ENCODE peak calls at places on chromosomes 12 and 14, in five cellular contexts. O is AG04450, C is tibial artery, Q is glutamatergic neuron, T is heart left ventricle. U is an unnamed sample.

GRCh38 chr12:115451785-115452736 is 768.1 kb upstream of the TBX3 start:
- DNase-seq in O (no peak), C (no peak), Q (peak), T (peak), U (peak)

GRCh38 chr14:96096639-96097610 is 57.8 kb downstream of the C14orf132 start:
- DNase-seq in O (no peak), C (peak), Q (no peak), T (no peak), U (no peak)

GRCh38 chr12:22306311-22306710 is 28.2 kb downstream of the ST8SIA1 start:
- DNase-seq in O (no peak), C (no peak), Q (no peak), T (no peak), U (no peak)

GRCh38 chr14:71289536-71289935 is 382.3 kb downstream of the PCNX1 start:
- DNase-seq in O (no peak), C (no peak), Q (no peak), T (no peak), U (no peak)

GRCh38 chr14:87286191-87286590 is 706.8 kb downstream of the GALC start:
- DNase-seq in O (no peak), C (no peak), Q (no peak), T (no peak), U (no peak)

GRCh38 chr12:82648510-82648909 is 38.2 kb upstream of the TMTC2 start:
- DNase-seq in O (no peak), C (no peak), Q (no peak), T (no peak), U (no peak)

GRCh38 chr12:51675062-51675803 is 84.2 kb downstream of the SCN8A start:
- DNase-seq in O (no peak), C (no peak), Q (no peak), T (no peak), U (no peak)

GRCh38 chr12:105880824-105881388 is 257.8 kb downstream of the NUAK1 start:
- DNase-seq in O (no peak), C (no peak), Q (no peak), T (no peak), U (no peak)

GRCh38 chr14:52791204-52792096 is at the start of gene GNPNAT1:
- DNase-seq in O (peak), C (peak), Q (peak), T (peak), U (peak)

GRCh38 chr12:14577344-14577743 is 9.7 kb upstream of the PLBD1 start:
- DNase-seq in O (no peak), C (no peak), Q (no peak), T (no peak), U (no peak)

GRCh38 chr14:54665938-54666337 is 99.0 kb downstream of the SAMD4A start:
- DNase-seq in O (no peak), C (no peak), Q (no peak), T (no peak), U (no peak)

GRCh38 chr12:103632554-103633216 is 45.6 kb downstream of the STAB2 start:
- DNase-seq in O (no peak), C (no peak), Q (peak), T (peak), U (peak)

GRCh38 chr12:66692170-66692569 is 13.3 kb upstream of the GRIP1 start:
- DNase-seq in O (no peak), C (no peak), Q (no peak), T (no peak), U (no peak)

GRCh38 chr14:72752034-72752412 is 141.9 kb downstream of the DPF3 start:
- DNase-seq in O (no peak), C (no peak), Q (no peak), T (no peak), U (no peak)

GRCh38 chr14:51365241-51365940 is 125.3 kb downstream of the TMX1 start:
- DNase-seq in O (no peak), C (no peak), Q (no peak), T (no peak), U (no peak)

GRCh38 chr14:52043690-52044089 is 25.2 kb downstream of the NID2 start:
- DNase-seq in O (no peak), C (no peak), Q (peak), T (no peak), U (peak)

GRCh38 chr12:110073049-110073831 is 24.9 kb upstream of the C12orf76 start:
- DNase-seq in O (no peak), C (peak), Q (no peak), T (no peak), U (no peak)

GRCh38 chr14:99757331-99758070 is 35.7 kb upstream of the EML1 start:
- DNase-seq in O (peak), C (peak), Q (no peak), T (no peak), U (no peak)

GRCh38 chr12:19220861-19221466 is 91.4 kb downstream of the PLEKHA5 start:
- DNase-seq in O (no peak), C (no peak), Q (no peak), T (no peak), U (no peak)

GRCh38 chr14:102231476-102232347 is 73.3 kb downstream of the MOK start:
- DNase-seq in O (no peak), C (no peak), Q (no peak), T (no peak), U (no peak)

GRCh38 chr12:93978553-93978952 is 169.8 kb upstream of the PLXNC1 start:
- DNase-seq in O (no peak), C (peak), Q (no peak), T (no peak), U (no peak)

GRCh38 chr14:58667900-58668299 is 30.1 kb downstream of the DACT1 start:
- DNase-seq in O (no peak), C (no peak), Q (no peak), T (no peak), U (no peak)

GRCh38 chr14:94560782-94561655 is at the start of gene SERPINA4:
- DNase-seq in O (no peak), C (no peak), Q (no peak), T (no peak), U (no peak)

GRCh38 chr12:113569841-113570240 is 98.2 kb upstream of the LHX5 start:
- DNase-seq in O (no peak), C (no peak), Q (no peak), T (no peak), U (no peak)

GRCh38 chr14:35355981-35356839 is 48.3 kb downstream of the NFKBIA start:
- DNase-seq in O (no peak), C (no peak), Q (no peak), T (no peak), U (no peak)

GRCh38 chr14:94145902-94146527 is 16.6 kb upstream of the IFI27L2 start:
- DNase-seq in O (no peak), C (no peak), Q (no peak), T (no peak), U (no peak)

GRCh38 chr14:21308132-21308478 is 28.2 kb downstream of the RPGRIP1 start:
- DNase-seq in O (no peak), C (no peak), Q (no peak), T (no peak), U (no peak)

GRCh38 chr14:105526781-105527380 is 498 bp downstream of the TMEM121 start:
- DNase-seq in O (no peak), C (no peak), Q (no peak), T (no peak), U (no peak)

DNA sequence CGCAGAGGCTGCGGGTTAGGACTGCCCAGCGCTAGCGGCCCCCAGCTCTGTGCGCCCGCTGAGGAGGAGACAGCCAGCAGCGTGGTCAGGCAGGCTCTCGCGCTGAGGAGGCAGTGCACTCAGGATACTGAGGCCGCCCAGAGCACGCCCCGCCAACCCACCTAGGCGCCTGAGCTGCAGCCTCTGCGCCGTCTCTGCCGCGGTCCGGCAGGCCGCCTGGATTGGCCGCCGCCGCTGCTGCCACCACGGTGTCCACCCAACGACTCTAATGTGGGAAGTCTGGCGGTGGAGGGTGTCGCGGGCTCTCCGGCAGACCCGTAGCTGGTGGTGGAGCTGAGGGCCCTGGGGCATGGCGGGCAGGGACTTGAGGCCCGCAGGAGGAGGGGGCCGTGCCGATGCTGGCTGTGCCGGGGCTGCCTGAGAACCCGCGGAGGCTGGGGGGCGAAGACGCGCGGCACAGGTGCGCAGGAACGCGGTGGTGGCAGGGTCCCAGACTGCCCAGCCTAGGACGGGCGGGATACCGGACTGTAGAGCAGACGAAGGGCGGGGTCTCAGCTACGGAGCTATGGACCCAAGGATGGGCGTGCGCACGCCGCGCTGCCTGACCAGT is 69.9 kb downstream of the ASCL4 start:
- DNase-seq in O (no peak), C (no peak), Q (peak), T (no peak), U (peak)
- TF ChIP-seq CTCF in O (no peak), C (no peak), Q (no peak), T (no peak), U (no peak)

DNA sequence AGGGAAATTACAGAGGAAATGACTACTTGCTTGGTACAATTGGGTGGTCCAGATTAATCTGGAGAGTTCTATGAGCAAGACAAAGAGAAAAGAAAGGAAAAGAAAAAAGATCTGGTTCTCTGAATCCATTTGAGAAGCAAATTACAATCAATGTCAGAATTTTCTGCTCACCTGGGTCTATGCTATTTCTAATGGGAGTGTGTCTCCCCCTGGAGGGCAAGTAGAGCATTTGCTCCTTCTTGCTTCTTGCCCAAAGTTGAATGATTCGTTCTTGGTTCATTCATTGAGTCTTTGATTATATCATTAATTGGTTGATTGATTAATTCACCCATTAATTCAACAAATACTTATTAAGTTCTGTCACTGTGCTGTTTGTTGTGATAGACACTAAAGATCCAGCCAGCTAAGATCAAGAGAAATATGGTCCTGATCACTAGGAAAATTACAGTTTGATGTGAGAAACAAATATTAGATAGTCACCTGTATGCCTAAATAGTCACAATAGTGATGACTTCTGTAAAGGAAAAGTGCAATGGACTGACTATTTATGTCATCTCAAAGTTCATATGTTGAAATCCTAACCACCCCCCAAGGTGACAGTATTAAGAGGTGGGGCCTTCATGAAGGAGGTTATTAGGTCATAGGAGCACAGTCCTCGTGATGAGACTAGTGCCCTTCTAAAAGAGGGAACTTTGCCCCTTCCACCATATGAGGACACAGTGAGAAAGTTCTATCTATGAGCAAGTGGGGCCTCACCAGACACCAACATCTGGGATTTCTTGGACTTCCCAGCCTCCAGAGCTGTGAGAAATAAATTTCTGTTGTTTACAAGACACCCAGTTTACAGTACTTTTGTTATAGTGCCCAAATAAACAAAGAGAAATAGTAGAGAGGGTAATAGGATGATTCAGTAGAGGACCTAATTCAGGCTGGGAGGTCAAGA is 8.0 kb upstream of the ASB8 start:
- DNase-seq in O (peak), C (no peak), Q (no peak), T (no peak), U (peak)
- TF ChIP-seq CTCF in O (peak), C (peak), Q (peak), T (peak), U (peak)

GRCh38 chr12:98644712-98645571 is at the start of the genes APAF1 and IKBIP:
- DNase-seq in O (peak), C (peak), Q (peak), T (peak), U (peak)
- TF ChIP-seq CTCF in O (peak), C (no peak), Q (no peak), T (no peak), U (no peak)

GRCh38 chr12:24724765-24725307 is 224.1 kb downstream of the BCAT1 start:
- DNase-seq in O (no peak), C (no peak), Q (no peak), T (no peak), U (no peak)
- TF ChIP-seq CTCF in O (no peak), C (no peak), Q (no peak), T (no peak), U (no peak)